ENCODE peak calls at places on chromosomes 1 and 21, in four cellular contexts. N is pancreas, J is fibroblast of pulmonary artery, X is breast epithelium. I is an unnamed sample.

GRCh38 chr21:37204580-37204979 is 62.6 kb downstream of the VPS26C start:
- DNase-seq in N (no peak), J (peak), X (no peak), I (peak)

GRCh38 chr1:35560256-35561225 is 2.9 kb downstream of the NCDN start:
- DNase-seq in N (peak), J (no peak), X (peak), I (no peak)

GRCh38 chr1:31760901-31761470 is 3.2 kb downstream of the ADGRB2 start:
- DNase-seq in N (peak), J (peak), X (peak), I (peak)

GRCh38 chr1:85584264-85584781 is 3.8 kb downstream of the CCN1 start:
- DNase-seq in N (no peak), J (peak), X (no peak), I (peak)

GRCh38 chr1:58922302-58923089 is 138.6 kb upstream of the JUN start:
- DNase-seq in N (peak), J (peak), X (peak), I (no peak)

GRCh38 chr21:46308431-46308830 is 15.2 kb downstream of the C21orf58 start:
- DNase-seq in N (no peak), J (no peak), X (no peak), I (no peak)

GRCh38 chr1:90838720-90839119 is 121.6 kb upstream of the BARHL2 start:
- DNase-seq in N (no peak), J (no peak), X (no peak), I (no peak)

GRCh38 chr1:161913482-161914140 is 110.1 kb downstream of the OLFML2B start:
- DNase-seq in N (no peak), J (peak), X (no peak), I (no peak)

GRCh38 chr21:45838636-45839035 is 142.9 kb upstream of the COL6A1 start:
- DNase-seq in N (no peak), J (no peak), X (no peak), I (peak)

GRCh38 chr1:216183427-216183826 is 239.8 kb downstream of the USH2A start:
- DNase-seq in N (no peak), J (no peak), X (no peak), I (peak)

GRCh38 chr1:206801467-206801866 is 29.2 kb upstream of the IL10 start:
- DNase-seq in N (no peak), J (no peak), X (no peak), I (no peak)

GRCh38 chr1:19313636-19313959 is 1.5 kb downstream of the SLC66A1 start:
- DNase-seq in N (no peak), J (no peak), X (no peak), I (no peak)

GRCh38 chr1:198842686-198843085 is 203.8 kb downstream of the PTPRC start:
- DNase-seq in N (no peak), J (no peak), X (no peak), I (no peak)

GRCh38 chr1:186519981-186520380 is 59.1 kb upstream of the PDC start:
- DNase-seq in N (no peak), J (peak), X (no peak), I (no peak)

GRCh38 chr21:26781331-26781730 is 63.9 kb downstream of the ADAMTS1 start:
- DNase-seq in N (no peak), J (no peak), X (no peak), I (no peak)

GRCh38 chr1:56967900-56968832 is 2.4 kb upstream of the C8B start:
- DNase-seq in N (peak), J (peak), X (no peak), I (no peak)

GRCh38 chr1:32275424-32275823 is 16.5 kb upstream of the HDAC1 start:
- DNase-seq in N (no peak), J (peak), X (no peak), I (peak)

GRCh38 chr21:35086357-35086756 is 37.3 kb upstream of the RUNX1 start:
- DNase-seq in N (no peak), J (peak), X (no peak), I (peak)

GRCh38 chr1:214549604-214550338 is 1.6 kb downstream of the PTPN14 start:
- DNase-seq in N (no peak), J (peak), X (no peak), I (peak)
- TF ChIP-seq CTCF in N (no peak), J (peak), X (peak), I (peak)

DNA sequence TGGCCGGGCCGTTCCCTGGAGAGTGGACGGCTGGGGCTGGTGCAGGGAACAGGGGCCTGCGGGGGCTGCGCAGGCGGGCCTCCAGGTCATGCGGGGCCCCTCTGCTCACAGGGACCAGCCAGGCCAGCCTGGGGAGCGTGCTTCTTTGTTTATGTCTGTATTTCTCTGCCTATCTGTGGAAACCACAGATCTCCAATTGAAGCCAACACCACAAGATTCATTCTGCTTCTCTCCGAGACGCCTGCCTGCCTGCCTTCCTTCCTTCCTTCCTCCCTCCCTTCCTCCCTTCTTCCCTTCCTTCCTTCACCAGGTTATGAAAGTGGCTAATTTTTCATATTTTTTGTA is 39.9 kb upstream of the HMGN1 start:
- DNase-seq in N (no peak), J (no peak), X (no peak), I (no peak)
- H3K4me3 ChIP-seq in N (no peak), J (peak), X (peak), I (peak)

GRCh38 chr1:211607752-211608478 is 29.0 kb upstream of the SLC30A1 start:
- DNase-seq in N (no peak), J (no peak), X (no peak), I (no peak)
- TF ChIP-seq CTCF in N (no peak), J (no peak), X (no peak), I (no peak)

DNA sequence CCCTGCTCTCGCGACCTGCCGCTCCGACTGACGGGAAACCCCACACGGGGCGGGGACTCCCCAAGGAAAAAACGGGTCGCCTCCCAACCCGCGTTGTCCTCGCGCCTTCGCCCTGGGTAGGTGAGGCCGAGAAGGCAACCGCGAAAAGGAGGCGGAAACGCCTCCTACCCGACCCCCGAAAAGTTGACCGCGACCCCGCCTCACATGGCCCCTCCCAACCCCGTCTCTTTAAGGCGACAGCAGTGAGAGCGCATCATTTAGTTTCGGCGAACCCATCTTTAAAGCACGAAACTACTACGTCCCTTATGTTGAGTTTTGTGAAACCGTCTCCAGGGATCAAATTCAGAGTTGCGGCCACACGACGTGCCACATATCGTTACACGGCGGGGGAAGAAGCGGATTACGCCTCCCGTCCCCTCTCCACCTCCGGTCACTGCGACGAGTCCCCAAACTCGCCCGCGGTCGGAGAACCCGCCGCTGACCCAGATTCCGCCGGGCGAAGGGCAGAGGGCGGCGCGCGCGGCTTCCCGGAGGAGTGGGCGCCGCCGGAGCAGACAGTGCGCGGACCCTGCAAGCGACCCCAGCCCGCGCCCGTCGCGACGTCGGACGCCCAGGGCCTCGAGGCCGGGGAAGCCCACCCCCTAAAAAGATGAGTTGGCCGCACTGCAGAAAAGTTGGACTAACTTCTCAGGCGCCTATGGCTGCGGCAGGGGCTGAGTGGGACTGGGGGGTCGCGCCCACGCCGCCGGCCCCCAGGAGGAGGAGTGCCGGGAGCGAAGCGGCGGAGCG is 1.1 kb downstream of the ANP32E start:
- DNase-seq in N (peak), J (peak), X (peak), I (peak)
- H3K4me3 ChIP-seq in N (peak), J (peak), X (peak), I (peak)

DNA sequence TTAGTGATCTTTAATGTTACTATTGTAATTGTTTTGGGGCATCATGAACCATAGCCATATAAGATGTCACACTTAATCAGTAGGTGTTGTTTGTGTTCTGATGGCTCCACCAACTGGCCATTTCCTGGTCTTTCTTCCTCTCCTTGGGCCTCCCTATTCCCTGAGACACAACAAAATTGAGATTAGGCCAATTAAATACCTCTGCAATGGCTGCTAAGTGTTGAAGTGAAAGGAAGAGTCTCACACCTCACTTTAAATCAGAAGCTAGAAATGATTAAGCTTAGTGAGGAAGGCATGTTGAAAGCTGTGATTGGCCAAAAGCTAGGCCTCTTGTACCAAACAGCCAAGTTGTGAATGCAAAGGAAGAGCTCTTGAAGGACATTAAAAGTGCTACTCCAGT is 30.7 kb downstream of the PPP2R5A start:
- DNase-seq in N (no peak), J (peak), X (no peak), I (peak)
- TF ChIP-seq CTCF in N (no peak), J (peak), X (no peak), I (peak)